ENCODE peak calls at places on chromosomes 7 and 10, in six cellular contexts. One of them, this sample, is unnamed.

GRCh38 chr7:446289-446935 is 73.2 kb downstream of the PDGFA start:
- DNase-seq in upper lobe of right lung: no peak
- DNase-seq in astrocyte of the spinal cord: no peak
- DNase-seq in right atrium auricular region: no peak
- DNase-seq in heart left ventricle: peak; percentile 58
- DNase-seq in CD8-positive, alpha-beta T cell: no peak
- DNase-seq in this sample: no peak

GRCh38 chr7:107982918-107983389 is 20.0 kb downstream of the LAMB1 start:
- DNase-seq in upper lobe of right lung: no peak
- DNase-seq in astrocyte of the spinal cord: peak; percentile 24
- DNase-seq in right atrium auricular region: no peak
- DNase-seq in heart left ventricle: no peak
- DNase-seq in CD8-positive, alpha-beta T cell: no peak
- DNase-seq in this sample: no peak

GRCh38 chr7:375901-376305 is 85.9 kb downstream of the FOXL3 start:
- DNase-seq in upper lobe of right lung: no peak
- DNase-seq in astrocyte of the spinal cord: no peak
- DNase-seq in right atrium auricular region: no peak
- DNase-seq in heart left ventricle: peak; percentile 49
- DNase-seq in CD8-positive, alpha-beta T cell: no peak
- DNase-seq in this sample: no peak

GRCh38 chr10:68231106-68231901 is 609 bp downstream of the ATOH7 start:
- DNase-seq in upper lobe of right lung: peak; percentile 82
- DNase-seq in astrocyte of the spinal cord: peak; percentile 64
- DNase-seq in right atrium auricular region: peak; percentile 63
- DNase-seq in heart left ventricle: peak; percentile 79
- DNase-seq in CD8-positive, alpha-beta T cell: no peak
- DNase-seq in this sample: peak; percentile 62

GRCh38 chr10:59595584-59595983 is 114.1 kb downstream of the SLC16A9 start:
- DNase-seq in upper lobe of right lung: no peak
- DNase-seq in astrocyte of the spinal cord: no peak
- DNase-seq in right atrium auricular region: no peak
- DNase-seq in heart left ventricle: no peak
- DNase-seq in CD8-positive, alpha-beta T cell: no peak
- DNase-seq in this sample: peak; percentile 51

GRCh38 chr7:8500286-8500685 is 66.9 kb downstream of the NXPH1 start:
- DNase-seq in upper lobe of right lung: no peak
- DNase-seq in astrocyte of the spinal cord: no peak
- DNase-seq in right atrium auricular region: no peak
- DNase-seq in heart left ventricle: no peak
- DNase-seq in CD8-positive, alpha-beta T cell: no peak
- DNase-seq in this sample: no peak

GRCh38 chr7:86951895-86952294 is 107.6 kb downstream of the ELAPOR2 start:
- DNase-seq in upper lobe of right lung: no peak
- DNase-seq in astrocyte of the spinal cord: no peak
- DNase-seq in right atrium auricular region: no peak
- DNase-seq in heart left ventricle: no peak
- DNase-seq in CD8-positive, alpha-beta T cell: no peak
- DNase-seq in this sample: no peak

GRCh38 chr7:134289423-134289822 is 27.3 kb downstream of the SLC35B4 start:
- DNase-seq in upper lobe of right lung: no peak
- DNase-seq in astrocyte of the spinal cord: no peak
- DNase-seq in right atrium auricular region: no peak
- DNase-seq in heart left ventricle: no peak
- DNase-seq in CD8-positive, alpha-beta T cell: no peak
- DNase-seq in this sample: peak; percentile 2

GRCh38 chr7:22849158-22849557 is 26.5 kb upstream of the TOMM7 start:
- DNase-seq in upper lobe of right lung: no peak
- DNase-seq in astrocyte of the spinal cord: no peak
- DNase-seq in right atrium auricular region: no peak
- DNase-seq in heart left ventricle: no peak
- DNase-seq in CD8-positive, alpha-beta T cell: no peak
- DNase-seq in this sample: peak; percentile 23

GRCh38 chr7:1508277-1508758 is 4.1 kb upstream of the INTS1 start:
- DNase-seq in upper lobe of right lung: no peak
- DNase-seq in astrocyte of the spinal cord: no peak
- DNase-seq in right atrium auricular region: no peak
- DNase-seq in heart left ventricle: no peak
- DNase-seq in CD8-positive, alpha-beta T cell: no peak
- DNase-seq in this sample: no peak

GRCh38 chr10:92173996-92174395 is 116.9 kb downstream of the CPEB3 start:
- DNase-seq in upper lobe of right lung: no peak
- DNase-seq in astrocyte of the spinal cord: no peak
- DNase-seq in right atrium auricular region: no peak
- DNase-seq in heart left ventricle: no peak
- DNase-seq in CD8-positive, alpha-beta T cell: no peak
- DNase-seq in this sample: no peak

GRCh38 chr10:13660545-13660920 is 73.8 kb downstream of the PRPF18 start:
- DNase-seq in upper lobe of right lung: no peak
- DNase-seq in astrocyte of the spinal cord: no peak
- DNase-seq in right atrium auricular region: no peak
- DNase-seq in heart left ventricle: no peak
- DNase-seq in CD8-positive, alpha-beta T cell: no peak
- DNase-seq in this sample: no peak

GRCh38 chr10:28008054-28008453 is 9.2 kb upstream of the ODAD2 start:
- DNase-seq in upper lobe of right lung: no peak
- DNase-seq in astrocyte of the spinal cord: no peak
- DNase-seq in right atrium auricular region: no peak
- DNase-seq in heart left ventricle: no peak
- DNase-seq in CD8-positive, alpha-beta T cell: no peak
- DNase-seq in this sample: no peak

GRCh38 chr10:91424016-91424415 is 13.9 kb downstream of the HECTD2 start:
- DNase-seq in upper lobe of right lung: no peak
- DNase-seq in astrocyte of the spinal cord: peak; percentile 25
- DNase-seq in right atrium auricular region: no peak
- DNase-seq in heart left ventricle: no peak
- DNase-seq in CD8-positive, alpha-beta T cell: no peak
- DNase-seq in this sample: no peak

GRCh38 chr10:27285093-27285492 is 44.5 kb upstream of the ACBD5 start:
- DNase-seq in upper lobe of right lung: no peak
- DNase-seq in astrocyte of the spinal cord: peak; percentile 5
- DNase-seq in right atrium auricular region: no peak
- DNase-seq in heart left ventricle: no peak
- DNase-seq in CD8-positive, alpha-beta T cell: peak; percentile 42
- DNase-seq in this sample: peak; percentile 12

GRCh38 chr10:132904169-132904813 is 38.1 kb downstream of the CFAP46 start:
- DNase-seq in upper lobe of right lung: peak; percentile 70
- DNase-seq in astrocyte of the spinal cord: peak; percentile 14
- DNase-seq in right atrium auricular region: no peak
- DNase-seq in heart left ventricle: peak; percentile 36
- DNase-seq in CD8-positive, alpha-beta T cell: no peak
- DNase-seq in this sample: peak; percentile 17

GRCh38 chr10:10798021-10798420 is 219.7 kb upstream of the CELF2 start:
- DNase-seq in upper lobe of right lung: no peak
- DNase-seq in astrocyte of the spinal cord: no peak
- DNase-seq in right atrium auricular region: no peak
- DNase-seq in heart left ventricle: no peak
- DNase-seq in CD8-positive, alpha-beta T cell: no peak
- DNase-seq in this sample: no peak

GRCh38 chr7:150897502-150898474 is 45.5 kb downstream of the AOC1 start:
- DNase-seq in upper lobe of right lung: no peak
- DNase-seq in astrocyte of the spinal cord: no peak
- DNase-seq in right atrium auricular region: no peak
- DNase-seq in heart left ventricle: no peak
- DNase-seq in CD8-positive, alpha-beta T cell: no peak
- DNase-seq in this sample: no peak

GRCh38 chr7:115183431-115184057 is 261.6 kb downstream of the MDFIC start:
- DNase-seq in upper lobe of right lung: no peak
- DNase-seq in astrocyte of the spinal cord: peak; percentile 14
- DNase-seq in right atrium auricular region: no peak
- DNase-seq in heart left ventricle: no peak
- DNase-seq in CD8-positive, alpha-beta T cell: no peak
- DNase-seq in this sample: peak; percentile 53

GRCh38 chr7:7641129-7641663 is 644 bp downstream of the UMAD1 start:
- DNase-seq in upper lobe of right lung: no peak
- DNase-seq in astrocyte of the spinal cord: no peak
- DNase-seq in right atrium auricular region: no peak
- DNase-seq in heart left ventricle: no peak
- DNase-seq in CD8-positive, alpha-beta T cell: no peak
- DNase-seq in this sample: no peak

GRCh38 chr10:22816298-22816653 is 101.9 kb upstream of the PIP4K2A start:
- DNase-seq in upper lobe of right lung: no peak
- DNase-seq in astrocyte of the spinal cord: peak; percentile 93
- DNase-seq in right atrium auricular region: no peak
- DNase-seq in heart left ventricle: no peak
- DNase-seq in CD8-positive, alpha-beta T cell: no peak
- DNase-seq in this sample: peak; percentile 90

GRCh38 chr7:154646126-154647013 is 356.6 kb downstream of the PAXIP1 start:
- DNase-seq in upper lobe of right lung: no peak
- DNase-seq in astrocyte of the spinal cord: peak; percentile 15
- DNase-seq in right atrium auricular region: no peak
- DNase-seq in heart left ventricle: no peak
- DNase-seq in CD8-positive, alpha-beta T cell: no peak
- DNase-seq in this sample: no peak

GRCh38 chr7:16603633-16604032 is 41.9 kb downstream of the ANKMY2 start:
- DNase-seq in upper lobe of right lung: no peak
- DNase-seq in astrocyte of the spinal cord: no peak
- DNase-seq in right atrium auricular region: no peak
- DNase-seq in heart left ventricle: no peak
- DNase-seq in CD8-positive, alpha-beta T cell: no peak
- DNase-seq in this sample: no peak

GRCh38 chr10:92760609-92761008 is 70.9 kb downstream of the HHEX start:
- DNase-seq in upper lobe of right lung: no peak
- DNase-seq in astrocyte of the spinal cord: peak; percentile 60
- DNase-seq in right atrium auricular region: no peak
- DNase-seq in heart left ventricle: no peak
- DNase-seq in CD8-positive, alpha-beta T cell: no peak
- DNase-seq in this sample: peak; percentile 53

GRCh38 chr10:13390604-13391522 is 42.8 kb upstream of the SEPHS1 start:
- DNase-seq in upper lobe of right lung: no peak
- DNase-seq in astrocyte of the spinal cord: no peak
- DNase-seq in right atrium auricular region: no peak
- DNase-seq in heart left ventricle: no peak
- DNase-seq in CD8-positive, alpha-beta T cell: no peak
- DNase-seq in this sample: no peak

GRCh38 chr10:116668446-116668845 is 47.7 kb downstream of the PNLIPRP2 start:
- DNase-seq in upper lobe of right lung: no peak
- DNase-seq in astrocyte of the spinal cord: no peak
- DNase-seq in right atrium auricular region: peak; percentile 23
- DNase-seq in heart left ventricle: no peak
- DNase-seq in CD8-positive, alpha-beta T cell: no peak
- DNase-seq in this sample: no peak

GRCh38 chr10:116670706-116671105 is 50.0 kb downstream of the PNLIPRP2 start:
- DNase-seq in upper lobe of right lung: no peak
- DNase-seq in astrocyte of the spinal cord: no peak
- DNase-seq in right atrium auricular region: peak; percentile 48
- DNase-seq in heart left ventricle: no peak
- DNase-seq in CD8-positive, alpha-beta T cell: no peak
- DNase-seq in this sample: no peak

GRCh38 chr10:116671274-116671926 is 50.6 kb downstream of the PNLIPRP2 start:
- DNase-seq in upper lobe of right lung: no peak
- DNase-seq in astrocyte of the spinal cord: no peak
- DNase-seq in right atrium auricular region: no peak
- DNase-seq in heart left ventricle: no peak
- DNase-seq in CD8-positive, alpha-beta T cell: no peak
- DNase-seq in this sample: no peak

GRCh38 chr10:116669080-116669479 is 48.3 kb downstream of the PNLIPRP2 start:
- DNase-seq in upper lobe of right lung: no peak
- DNase-seq in astrocyte of the spinal cord: no peak
- DNase-seq in right atrium auricular region: peak; percentile 54
- DNase-seq in heart left ventricle: no peak
- DNase-seq in CD8-positive, alpha-beta T cell: no peak
- DNase-seq in this sample: no peak

GRCh38 chr10:116669832-116670644 is 49.3 kb downstream of the PNLIPRP2 start:
- DNase-seq in upper lobe of right lung: no peak
- DNase-seq in astrocyte of the spinal cord: no peak
- DNase-seq in right atrium auricular region: peak; percentile 53
- DNase-seq in heart left ventricle: no peak
- DNase-seq in CD8-positive, alpha-beta T cell: no peak
- DNase-seq in this sample: no peak
- H3K4me3 ChIP-seq in upper lobe of right lung: no peak overlapping the region
- H3K4me3 ChIP-seq in astrocyte of the spinal cord: no peak overlapping the region
- H3K4me3 ChIP-seq in right atrium auricular region: peak overlapping the region; percentile 38
- H3K4me3 ChIP-seq in heart left ventricle: peak overlapping the region; percentile 6
- H3K4me3 ChIP-seq in CD8-positive, alpha-beta T cell: no peak overlapping the region
- H3K4me3 ChIP-seq in this sample: no peak overlapping the region

GRCh38 chr10:75375828-75376227 is 25.7 kb downstream of the ZNF503 start:
- DNase-seq in upper lobe of right lung: no peak
- DNase-seq in astrocyte of the spinal cord: no peak
- DNase-seq in right atrium auricular region: no peak
- DNase-seq in heart left ventricle: no peak
- DNase-seq in CD8-positive, alpha-beta T cell: no peak
- DNase-seq in this sample: no peak
- TF ChIP-seq CTCF in upper lobe of right lung: no peak
- TF ChIP-seq CTCF in astrocyte of the spinal cord: no peak
- TF ChIP-seq CTCF in right atrium auricular region: no peak
- TF ChIP-seq CTCF in heart left ventricle: no peak
- TF ChIP-seq CTCF in CD8-positive, alpha-beta T cell: no peak
- TF ChIP-seq CTCF in this sample: no peak

DNA sequence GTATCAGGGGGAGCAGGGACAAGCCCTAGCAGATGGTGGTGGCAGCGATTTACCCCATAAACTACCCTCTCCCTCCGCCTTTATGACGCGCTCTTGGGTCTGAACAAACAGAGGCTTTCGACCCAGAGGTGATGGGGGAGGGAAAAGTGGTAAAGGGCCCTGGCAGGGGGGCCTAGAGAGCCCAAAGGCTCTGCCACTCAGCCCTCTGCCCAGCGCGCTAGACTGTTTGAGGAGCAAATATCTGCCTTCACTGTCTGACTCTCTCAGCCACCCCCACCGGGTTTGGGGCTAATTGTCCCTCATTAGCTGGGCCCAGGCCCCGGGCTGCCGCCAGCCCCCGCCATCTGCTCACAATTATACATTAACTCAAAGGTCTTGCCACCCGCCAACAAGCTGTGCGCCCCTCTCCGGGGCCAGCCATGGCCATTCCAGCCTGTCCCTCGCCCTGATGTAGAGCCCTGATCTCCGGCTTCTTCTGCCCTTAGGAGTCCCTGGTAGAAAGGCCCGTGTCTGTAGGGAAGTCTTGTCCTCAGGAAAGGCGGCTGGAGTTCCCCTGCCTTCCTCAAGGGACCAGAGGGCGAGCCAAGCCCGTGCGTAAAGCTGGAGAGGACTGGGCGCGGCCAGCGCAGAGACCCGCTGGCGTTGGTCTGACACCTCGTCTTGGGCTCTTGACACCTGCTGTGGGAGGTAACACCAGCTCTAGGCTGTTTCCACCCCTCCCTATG is 1.9 kb upstream of the PAX4 start:
- DNase-seq in upper lobe of right lung: no peak
- DNase-seq in astrocyte of the spinal cord: peak; percentile 4
- DNase-seq in right atrium auricular region: no peak
- DNase-seq in heart left ventricle: no peak
- DNase-seq in CD8-positive, alpha-beta T cell: no peak
- DNase-seq in this sample: no peak
- H3K4me3 ChIP-seq in upper lobe of right lung: no peak overlapping the region
- H3K4me3 ChIP-seq in astrocyte of the spinal cord: no peak overlapping the region
- H3K4me3 ChIP-seq in right atrium auricular region: no peak overlapping the region
- H3K4me3 ChIP-seq in heart left ventricle: no peak overlapping the region
- H3K4me3 ChIP-seq in CD8-positive, alpha-beta T cell: no peak overlapping the region
- H3K4me3 ChIP-seq in this sample: no peak overlapping the region

DNA sequence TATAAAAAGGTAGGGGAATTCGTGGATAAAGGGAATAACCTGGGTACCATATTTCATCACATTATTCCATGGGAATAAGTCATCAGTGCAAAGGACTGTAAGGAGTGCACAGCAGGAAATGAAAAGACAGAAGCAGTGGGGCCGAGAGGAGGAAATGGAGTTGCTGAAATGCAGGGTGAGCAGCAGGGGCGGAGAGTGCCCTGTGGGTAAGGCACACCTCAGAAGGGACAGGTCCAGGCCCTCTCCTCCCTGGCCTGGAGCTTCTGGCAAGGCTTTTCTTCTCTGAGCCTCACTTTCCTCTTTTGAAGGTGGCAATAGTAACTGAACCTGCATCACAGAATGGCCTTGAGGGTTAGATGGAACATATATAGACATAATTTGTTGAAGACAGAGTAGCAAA is 26.2 kb downstream of the IKZF1 start:
- DNase-seq in upper lobe of right lung: no peak
- DNase-seq in astrocyte of the spinal cord: no peak
- DNase-seq in right atrium auricular region: no peak
- DNase-seq in heart left ventricle: no peak
- DNase-seq in CD8-positive, alpha-beta T cell: no peak
- DNase-seq in this sample: no peak
- TF ChIP-seq CTCF in upper lobe of right lung: no peak
- TF ChIP-seq CTCF in astrocyte of the spinal cord: no peak
- TF ChIP-seq CTCF in right atrium auricular region: no peak
- TF ChIP-seq CTCF in heart left ventricle: no peak
- TF ChIP-seq CTCF in CD8-positive, alpha-beta T cell: no peak
- TF ChIP-seq CTCF in this sample: no peak